ENCODE peak calls at places on chromosomes 11 and 22, in four cellular contexts. J, H, G and F are unnamed samples.

GRCh38 chr22:32796865-32797573 is 4.5 kb upstream of the TIMP3 start:
- DNase-seq in J (peak; percentile 63), H (no peak), G (peak; percentile 44), F (peak; percentile 71)

GRCh38 chr22:19896665-19897355 is 42.1 kb upstream of the GNB1L start:
- DNase-seq in J (no peak), H (no peak), G (no peak), F (no peak)

GRCh38 chr11:86208572-86208971 is 36.0 kb upstream of the EED start:
- DNase-seq in J (no peak), H (no peak), G (no peak), F (no peak)

GRCh38 chr11:120089036-120090001 is 48.6 kb downstream of the TRIM29 start:
- DNase-seq in J (no peak), H (no peak), G (no peak), F (no peak)

GRCh38 chr11:111303476-111303875 is 5.1 kb downstream of the POU2AF3 start:
- DNase-seq in J (no peak), H (no peak), G (peak; percentile 41), F (no peak)

GRCh38 chr11:2944953-2945756 is 15.9 kb upstream of the PHLDA2 start:
- DNase-seq in J (no peak), H (no peak), G (no peak), F (peak; percentile 76)

GRCh38 chr11:14552089-14552488 is 31.9 kb upstream of the PSMA1 start:
- DNase-seq in J (no peak), H (no peak), G (no peak), F (no peak)

GRCh38 chr11:68956142-68956541 is 24.6 kb downstream of the MRGPRD start:
- DNase-seq in J (peak; percentile 68), H (no peak), G (no peak), F (peak; percentile 49)

GRCh38 chr11:113587318-113587739 is 112.1 kb upstream of the DRD2 start:
- DNase-seq in J (peak; percentile 30), H (no peak), G (no peak), F (no peak)

GRCh38 chr11:121282376-121282775 is 10.2 kb upstream of the SC5D start:
- DNase-seq in J (no peak), H (no peak), G (no peak), F (no peak)

GRCh38 chr11:35247863-35248262 is 108.9 kb downstream of the CD44 start:
- DNase-seq in J (no peak), H (no peak), G (no peak), F (no peak)

GRCh38 chr11:92048415-92048814 is 176.2 kb upstream of the FAT3 start:
- DNase-seq in J (no peak), H (no peak), G (no peak), F (no peak)

GRCh38 chr22:31248965-31249940 is 37.2 kb downstream of the LIMK2 start:
- DNase-seq in J (no peak), H (no peak), G (no peak), F (no peak)

GRCh38 chr11:66810576-66811185 is 32.6 kb upstream of the RCE1 start:
- DNase-seq in J (no peak), H (no peak), G (no peak), F (no peak)

GRCh38 chr11:134349802-134350355 is 18.1 kb downstream of the GLB1L2 start:
- DNase-seq in J (no peak), H (no peak), G (no peak), F (peak; percentile 7)

GRCh38 chr11:29024386-29024785 is 916.2 kb downstream of the METTL15 start:
- DNase-seq in J (no peak), H (no peak), G (no peak), F (no peak)

GRCh38 chr22:19115628-19116027 is 6.6 kb downstream of the DGCR2 start:
- DNase-seq in J (no peak), H (no peak), G (no peak), F (no peak)

GRCh38 chr22:50101870-50102565 is 12.2 kb downstream of the MOV10L1 start:
- DNase-seq in J (no peak), H (no peak), G (no peak), F (no peak)
- TF ChIP-seq CREB1 in J (no peak), H (no peak), G (no peak), F (no peak)

GRCh38 chr22:40855960-40856512 is 403 bp downstream of the ST13 start:
- DNase-seq in J (peak; percentile 16), H (no peak), G (no peak), F (peak; percentile 61)
- TF ChIP-seq CBFB in J (no peak), H (no peak), G (no peak), F (no peak)

GRCh38 chr11:47414685-47415070 is 6.3 kb downstream of the SLC39A13 start:
- DNase-seq in J (no peak), H (no peak), G (no peak), F (no peak)

GRCh38 chr11:47415091-47415854 is 6.9 kb downstream of the SLC39A13 start:
- DNase-seq in J (no peak), H (no peak), G (no peak), F (no peak)

GRCh38 chr11:47413908-47414684 is 5.7 kb downstream of the SLC39A13 start:
- DNase-seq in J (no peak), H (no peak), G (no peak), F (no peak)

GRCh38 chr11:47417712-47418111 is 8.5 kb downstream of the PSMC3 start:
- DNase-seq in J (no peak), H (no peak), G (no peak), F (no peak)

DNA sequence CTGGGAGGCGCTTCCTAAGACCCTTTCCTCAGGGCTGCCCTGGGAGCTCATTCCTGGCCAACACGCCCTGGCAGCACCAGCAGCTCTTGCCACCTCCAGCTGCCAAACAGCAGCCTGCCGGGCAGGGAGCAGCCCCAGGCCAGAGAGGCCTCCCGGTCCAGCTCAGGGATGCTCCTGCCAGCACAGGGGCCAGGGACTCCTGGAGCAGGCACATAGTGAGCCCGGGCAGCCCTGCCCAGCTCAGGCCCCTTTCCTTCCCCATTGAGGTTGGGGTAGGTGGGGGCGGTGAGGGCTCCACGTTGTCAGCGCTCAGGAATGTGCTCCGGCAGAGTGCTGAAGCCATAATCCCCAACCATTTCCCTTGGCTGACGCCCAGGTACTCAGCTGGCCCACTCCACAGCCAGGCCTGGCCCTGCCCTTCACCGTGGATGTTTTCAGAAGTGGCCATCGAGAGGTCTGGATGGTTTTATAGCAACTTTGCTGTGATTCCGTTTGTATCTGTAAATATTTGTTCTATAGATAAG is 7.6 kb downstream of the SLC39A13 start:
- DNase-seq in J (peak; percentile 26), H (no peak), G (no peak), F (no peak)
- TF ChIP-seq CREB1 in J (no peak), H (no peak), G (no peak), F (no peak)

GRCh38 chr22:34851918-34852662 is 213.9 kb upstream of the ISX start:
- DNase-seq in J (no peak), H (no peak), G (no peak), F (no peak)
- TF ChIP-seq CBFB in J (no peak), H (no peak), G (no peak), F (no peak)

DNA sequence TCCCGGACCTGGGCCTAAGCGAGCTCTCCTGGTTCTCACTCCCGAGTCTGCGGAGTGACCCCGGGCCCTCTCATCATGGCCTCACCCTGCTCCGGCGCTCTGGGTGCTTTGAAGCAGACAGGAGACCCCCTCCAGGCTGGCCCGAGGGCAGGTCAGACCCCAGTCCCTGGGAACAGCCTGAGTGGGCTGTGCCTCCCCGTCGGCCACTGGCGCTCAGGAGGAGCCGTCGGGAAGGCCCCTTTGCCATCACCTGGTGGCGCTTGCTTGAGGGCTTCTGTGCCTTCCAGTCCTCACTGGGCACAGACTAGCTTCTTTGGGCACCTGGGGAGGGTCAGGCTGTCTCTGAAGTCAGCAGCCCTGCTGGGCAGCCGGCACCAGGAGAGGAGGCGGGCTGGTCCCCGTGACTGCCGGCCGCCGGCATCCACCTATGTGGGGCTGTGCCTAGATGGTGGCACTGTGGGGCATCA is 6.7 kb downstream of the BRSK2 start:
- DNase-seq in J (no peak), H (no peak), G (no peak), F (no peak)
- TF ChIP-seq CREB1 in J (no peak), H (no peak), G (no peak), F (no peak)

GRCh38 chr11:132115454-132115853 is 745.0 kb downstream of the NTM start:
- DNase-seq in J (no peak), H (no peak), G (no peak), F (no peak)

GRCh38 chr11:132111341-132111740 is 740.9 kb downstream of the NTM start:
- DNase-seq in J (no peak), H (no peak), G (no peak), F (no peak)

GRCh38 chr11:132114185-132114584 is 743.8 kb downstream of the NTM start:
- DNase-seq in J (no peak), H (no peak), G (no peak), F (peak; percentile 72)

GRCh38 chr11:132114743-132115142 is 744.3 kb downstream of the NTM start:
- DNase-seq in J (no peak), H (no peak), G (no peak), F (no peak)

GRCh38 chr11:132111781-132112380 is 741.5 kb downstream of the NTM start:
- DNase-seq in J (no peak), H (no peak), G (no peak), F (no peak)
- TF ChIP-seq CBFB in J (no peak), H (no peak), G (no peak), F (no peak)